ENCODE peak calls at places on chromosomes 12 and 14, in eight cellular contexts. V, D, L, R, U, Z, K and Y are unnamed samples.

GRCh38 chr14:61470261-61470953 is 149.0 kb downstream of the PRKCH start:
- DNase-seq in V (peak), D (no peak), L (no peak), R (no peak), U (peak), Z (no peak), K (peak), Y (peak)

GRCh38 chr12:113257564-113257963 is 36.3 kb downstream of the TPCN1 start:
- DNase-seq in V (no peak), D (no peak), L (no peak), R (no peak), U (no peak), Z (no peak), K (no peak), Y (no peak)

GRCh38 chr14:100603341-100604125 is 16.3 kb upstream of the BEGAIN start:
- DNase-seq in V (no peak), D (no peak), L (no peak), R (no peak), U (no peak), Z (peak), K (no peak), Y (no peak)

GRCh38 chr12:48202766-48203165 is 326 bp downstream of the OR10AD1 start:
- DNase-seq in V (no peak), D (no peak), L (no peak), R (no peak), U (no peak), Z (no peak), K (no peak), Y (no peak)

GRCh38 chr14:100609331-100609870 is 22.2 kb upstream of the BEGAIN start:
- DNase-seq in V (no peak), D (no peak), L (no peak), R (no peak), U (no peak), Z (no peak), K (no peak), Y (no peak)

GRCh38 chr12:128258866-128259555 is 8.0 kb upstream of the TMEM132C start:
- DNase-seq in V (no peak), D (no peak), L (no peak), R (peak), U (no peak), Z (no peak), K (no peak), Y (no peak)

GRCh38 chr12:52789637-52790426 is 6.1 kb downstream of the KRT3 start:
- DNase-seq in V (no peak), D (no peak), L (no peak), R (peak), U (no peak), Z (peak), K (no peak), Y (no peak)

GRCh38 chr12:58285551-58285950 is 344.2 kb downstream of the ATP23 start:
- DNase-seq in V (no peak), D (no peak), L (peak), R (no peak), U (no peak), Z (no peak), K (no peak), Y (no peak)

GRCh38 chr12:92784795-92785562 is 82.2 kb downstream of the PLEKHG7 start:
- DNase-seq in V (peak), D (no peak), L (peak), R (peak), U (no peak), Z (peak), K (peak), Y (peak)

GRCh38 chr14:101595887-101596721 is 34.8 kb downstream of the DIO3 start:
- DNase-seq in V (no peak), D (no peak), L (no peak), R (no peak), U (no peak), Z (peak), K (no peak), Y (no peak)

GRCh38 chr14:93099643-93100042 is 16.1 kb downstream of the ITPK1 start:
- DNase-seq in V (no peak), D (no peak), L (no peak), R (no peak), U (no peak), Z (no peak), K (no peak), Y (no peak)

GRCh38 chr12:100383586-100384548 is 27.0 kb downstream of the SLC17A8 start:
- DNase-seq in V (no peak), D (no peak), L (no peak), R (no peak), U (no peak), Z (no peak), K (no peak), Y (no peak)

GRCh38 chr12:24562761-24563392 is 386.0 kb downstream of the BCAT1 start:
- DNase-seq in V (no peak), D (peak), L (no peak), R (peak), U (peak), Z (no peak), K (no peak), Y (no peak)

GRCh38 chr12:98738002-98738401 is 92.9 kb downstream of the APAF1 start:
- DNase-seq in V (no peak), D (no peak), L (no peak), R (no peak), U (no peak), Z (no peak), K (no peak), Y (no peak)

GRCh38 chr12:46473634-46474201 is 101.1 kb upstream of the SLC38A2 start:
- DNase-seq in V (peak), D (peak), L (no peak), R (no peak), U (peak), Z (peak), K (peak), Y (peak)

GRCh38 chr14:58149196-58149595 is 2.8 kb downstream of the ARMH4 start:
- DNase-seq in V (no peak), D (no peak), L (no peak), R (no peak), U (no peak), Z (no peak), K (no peak), Y (no peak)

GRCh38 chr14:59882957-59883356 is 12.4 kb upstream of the RTN1 start:
- DNase-seq in V (no peak), D (no peak), L (no peak), R (no peak), U (no peak), Z (no peak), K (no peak), Y (no peak)

GRCh38 chr14:100790785-100791667 is 34.9 kb upstream of the MEG3 start:
- DNase-seq in V (peak), D (no peak), L (no peak), R (no peak), U (no peak), Z (no peak), K (no peak), Y (no peak)

GRCh38 chr14:98143566-98143965 is 1128.4 kb downstream of the BCL11B start:
- DNase-seq in V (no peak), D (no peak), L (no peak), R (no peak), U (no peak), Z (no peak), K (no peak), Y (no peak)

GRCh38 chr12:50132505-50133135 is 20.6 kb downstream of the COX14 start:
- DNase-seq in V (no peak), D (no peak), L (no peak), R (peak), U (no peak), Z (peak), K (no peak), Y (no peak)

GRCh38 chr12:114683709-114684097 is 272 bp downstream of the TBX3 start:
- DNase-seq in V (no peak), D (no peak), L (no peak), R (no peak), U (no peak), Z (no peak), K (no peak), Y (no peak)

GRCh38 chr12:114685320-114685781 is 1.4 kb upstream of the TBX3 start:
- DNase-seq in V (no peak), D (peak), L (no peak), R (no peak), U (no peak), Z (no peak), K (no peak), Y (no peak)

GRCh38 chr12:114682920-114683708 is 861 bp downstream of the TBX3 start:
- DNase-seq in V (no peak), D (peak), L (no peak), R (peak), U (no peak), Z (no peak), K (no peak), Y (no peak)

GRCh38 chr12:114684870-114685273 is 897 bp upstream of the TBX3 start:
- DNase-seq in V (no peak), D (no peak), L (no peak), R (no peak), U (no peak), Z (no peak), K (no peak), Y (no peak)

DNA sequence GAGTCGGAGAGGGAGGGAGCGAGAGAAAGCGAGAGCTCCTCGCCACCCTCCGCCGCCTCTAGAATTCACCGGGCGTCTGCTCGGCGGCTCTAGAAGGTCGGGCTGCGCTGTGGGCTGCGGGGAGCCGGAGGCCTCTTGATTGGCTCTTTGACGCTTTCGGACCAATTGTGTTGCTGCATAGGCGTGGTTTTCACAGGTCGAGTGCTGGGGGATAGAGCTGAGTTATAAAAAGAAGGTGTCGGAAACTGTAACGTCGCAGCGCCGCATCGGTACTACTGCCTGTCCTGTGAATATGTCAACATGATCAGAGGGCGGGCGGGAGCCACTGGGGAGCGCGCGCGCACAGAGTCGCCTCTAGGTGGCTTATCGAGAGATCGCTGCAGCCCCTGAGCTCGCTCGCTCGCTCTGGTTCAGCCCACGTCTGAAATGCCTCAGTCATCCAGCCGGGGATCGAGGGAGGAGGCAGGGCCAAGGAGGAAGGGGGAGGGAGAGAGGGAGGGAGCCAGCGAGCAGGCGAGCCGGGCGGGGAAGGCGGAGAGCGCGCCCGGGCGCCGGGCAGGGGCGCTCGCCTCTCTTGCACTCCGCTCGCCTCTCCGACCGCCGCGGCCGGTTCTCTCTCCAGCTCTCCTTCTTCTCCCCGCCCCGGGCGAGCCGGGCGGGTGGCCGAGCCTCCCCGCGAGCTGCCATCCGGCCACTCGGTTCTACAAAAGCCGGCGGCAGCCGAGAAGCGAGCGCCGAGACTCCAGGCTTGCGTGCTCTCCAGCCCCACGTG is at the start of gene TBX3:
- DNase-seq in V (peak), D (peak), L (peak), R (peak), U (peak), Z (peak), K (peak), Y (peak)
- TF ChIP-seq CTCF in V (peak), D (peak), L (peak), R (peak), U (peak), Z (no peak), K (peak), Y (peak)

GRCh38 chr14:64391986-64392385 is 3.8 kb downstream of the MTHFD1 start:
- DNase-seq in V (no peak), D (no peak), L (no peak), R (no peak), U (no peak), Z (no peak), K (no peak), Y (no peak)

GRCh38 chr14:64387738-64388532 is at the start of gene MTHFD1:
- DNase-seq in V (peak), D (peak), L (peak), R (peak), U (peak), Z (peak), K (peak), Y (peak)

GRCh38 chr14:64388533-64389243 is 535 bp downstream of the MTHFD1 start:
- DNase-seq in V (no peak), D (no peak), L (no peak), R (peak), U (peak), Z (peak), K (peak), Y (no peak)

GRCh38 chr14:64394423-64394822 is 6.3 kb downstream of the MTHFD1 start:
- DNase-seq in V (no peak), D (no peak), L (no peak), R (peak), U (no peak), Z (no peak), K (no peak), Y (no peak)

GRCh38 chr14:64391113-64391725 is 3.1 kb downstream of the MTHFD1 start:
- DNase-seq in V (no peak), D (no peak), L (peak), R (no peak), U (no peak), Z (no peak), K (no peak), Y (no peak)
- H3K4me3 ChIP-seq in V (no peak), D (no peak), L (peak), R (no peak), U (no peak), Z (no peak), K (no peak), Y (no peak)

GRCh38 chr12:40375076-40375475 is 150.3 kb downstream of the LRRK2 start:
- DNase-seq in V (no peak), D (no peak), L (no peak), R (no peak), U (no peak), Z (no peak), K (no peak), Y (no peak)
- TF ChIP-seq CTCF in V (no peak), D (peak), L (peak), R (peak), U (no peak), Z (peak), K (peak), Y (no peak)

DNA sequence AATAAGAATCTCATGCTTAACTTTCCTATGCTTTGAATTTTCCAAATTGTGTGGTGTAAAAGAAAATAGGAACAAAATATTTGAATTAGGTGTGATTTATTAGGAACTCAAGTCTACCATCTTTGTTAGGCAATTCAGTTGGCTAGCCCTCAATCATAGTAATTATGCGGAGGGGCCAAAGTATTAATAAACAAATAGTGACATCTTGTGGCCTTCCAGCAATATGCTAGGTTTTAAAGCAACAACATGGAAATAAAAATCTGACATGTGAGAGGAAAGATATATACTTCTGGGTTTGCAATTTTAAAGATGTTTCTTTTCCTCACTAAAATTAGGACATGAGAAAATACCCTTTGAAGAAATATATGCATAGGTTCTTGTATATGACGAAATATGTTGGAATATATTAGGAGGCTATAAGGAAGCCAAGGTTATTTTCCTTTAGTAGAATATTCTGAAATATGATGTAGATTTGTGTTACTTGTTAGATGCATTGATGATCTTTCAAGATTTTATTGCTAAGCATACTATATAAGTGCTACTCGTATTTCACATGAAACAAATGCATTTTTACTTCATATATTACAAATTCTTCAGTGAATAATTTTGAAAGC is 200.4 kb downstream of the PTPRO start:
- DNase-seq in V (no peak), D (no peak), L (no peak), R (peak), U (no peak), Z (no peak), K (peak), Y (no peak)
- H3K4me3 ChIP-seq in V (no peak), D (no peak), L (no peak), R (no peak), U (no peak), Z (no peak), K (no peak), Y (no peak)

GRCh38 chr12:102484732-102485069 is 4.3 kb upstream of the IGF1 start:
- DNase-seq in V (no peak), D (no peak), L (no peak), R (no peak), U (no peak), Z (no peak), K (no peak), Y (no peak)
- TF ChIP-seq CTCF in V (no peak), D (no peak), L (no peak), R (no peak), U (no peak), Z (no peak), K (no peak), Y (no peak)

GRCh38 chr14:65156568-65157366 is 54.5 kb upstream of the MAX start:
- DNase-seq in V (no peak), D (no peak), L (no peak), R (no peak), U (peak), Z (peak), K (peak), Y (no peak)
- H3K4me3 ChIP-seq in V (no peak), D (no peak), L (no peak), R (no peak), U (peak), Z (peak), K (peak), Y (no peak)

GRCh38 chr14:22982477-22983245 is at the start of gene AJUBA:
- DNase-seq in V (peak), D (peak), L (no peak), R (peak), U (peak), Z (peak), K (peak), Y (no peak)
- TF ChIP-seq CTCF in V (no peak), D (no peak), L (no peak), R (no peak), U (no peak), Z (no peak), K (no peak), Y (no peak)